ENCODE peak calls at places on chromosome 16, in four cellular contexts. P is K562, B is GM12878, E is HepG2. M is an unnamed sample.

GRCh38 chr16:88635671-88636070 is 2.7 kb upstream of the IL17C start:
- DNase-seq in P (no peak), B (no peak), E (no peak), M (no peak)

GRCh38 chr16:67516296-67517177 is 12.1 kb upstream of the RIPOR1 start:
- DNase-seq in P (no peak), B (no peak), E (no peak), M (no peak)

GRCh38 chr16:29806641-29807425 is 504 bp downstream of the MAZ start:
- DNase-seq in P (peak), B (no peak), E (peak), M (peak)

GRCh38 chr16:85563515-85564276 is 49.4 kb upstream of the GSE1 start:
- DNase-seq in P (peak), B (no peak), E (peak), M (no peak)

GRCh38 chr16:2516391-2517240 is 2.9 kb downstream of the ATP6V0C start:
- DNase-seq in P (no peak), B (no peak), E (no peak), M (no peak)

GRCh38 chr16:85238233-85238647 is 126.0 kb upstream of the CIBAR2 start:
- DNase-seq in P (no peak), B (no peak), E (no peak), M (no peak)

GRCh38 chr16:50273888-50274770 is 7.8 kb downstream of the ADCY7 start:
- DNase-seq in P (peak), B (peak), E (no peak), M (no peak)

GRCh38 chr16:2894231-2894630 is 11.2 kb downstream of the FLYWCH2 start:
- DNase-seq in P (no peak), B (no peak), E (no peak), M (no peak)

GRCh38 chr16:10606607-10607006 is 26.2 kb upstream of the EMP2 start:
- DNase-seq in P (no peak), B (no peak), E (no peak), M (no peak)

GRCh38 chr16:51573191-51573590 is 422.1 kb upstream of the SALL1 start:
- DNase-seq in P (no peak), B (no peak), E (no peak), M (no peak)

GRCh38 chr16:88512728-88513674 is 57.2 kb upstream of the ZC3H18 start:
- DNase-seq in P (no peak), B (no peak), E (no peak), M (no peak)

GRCh38 chr16:50265716-50266336 is 525 bp upstream of the ADCY7 start:
- DNase-seq in P (no peak), B (no peak), E (no peak), M (no peak)

GRCh38 chr16:11742041-11742535 is 569 bp downstream of the TXNDC11 start:
- DNase-seq in P (peak), B (no peak), E (peak), M (peak)

GRCh38 chr16:2486645-2487516 is 12.0 kb downstream of the TBC1D24 start:
- DNase-seq in P (no peak), B (peak), E (no peak), M (no peak)

GRCh38 chr16:67326472-67327309 is at the start of the genes KCTD19 and LRRC36:
- DNase-seq in P (peak), B (no peak), E (peak), M (peak)

GRCh38 chr16:87927195-87927562 is 9.2 kb downstream of the CA5A start:
- DNase-seq in P (no peak), B (no peak), E (no peak), M (no peak)

GRCh38 chr16:89009343-89010209 is 32.6 kb upstream of the CBFA2T3 start:
- DNase-seq in P (peak), B (no peak), E (no peak), M (no peak)

GRCh38 chr16:50981951-50982350 is 169.1 kb downstream of the SALL1 start:
- DNase-seq in P (no peak), B (no peak), E (no peak), M (no peak)

GRCh38 chr16:84032458-84033178 is 10.0 kb downstream of the SLC38A8 start:
- DNase-seq in P (no peak), B (no peak), E (no peak), M (no peak)

GRCh38 chr16:57592591-57593003 is 35.8 kb upstream of the ADGRG1 start:
- DNase-seq in P (no peak), B (no peak), E (no peak), M (no peak)

GRCh38 chr16:12728471-12728870 is 75.2 kb downstream of the CPPED1 start:
- DNase-seq in P (no peak), B (no peak), E (no peak), M (no peak)

GRCh38 chr16:56163938-56164337 is 27.4 kb upstream of the GNAO1 start:
- DNase-seq in P (no peak), B (peak), E (no peak), M (no peak)
- TF ChIP-seq FOXK2 in P (no peak), B (no peak), E (no peak), M (no peak)

DNA sequence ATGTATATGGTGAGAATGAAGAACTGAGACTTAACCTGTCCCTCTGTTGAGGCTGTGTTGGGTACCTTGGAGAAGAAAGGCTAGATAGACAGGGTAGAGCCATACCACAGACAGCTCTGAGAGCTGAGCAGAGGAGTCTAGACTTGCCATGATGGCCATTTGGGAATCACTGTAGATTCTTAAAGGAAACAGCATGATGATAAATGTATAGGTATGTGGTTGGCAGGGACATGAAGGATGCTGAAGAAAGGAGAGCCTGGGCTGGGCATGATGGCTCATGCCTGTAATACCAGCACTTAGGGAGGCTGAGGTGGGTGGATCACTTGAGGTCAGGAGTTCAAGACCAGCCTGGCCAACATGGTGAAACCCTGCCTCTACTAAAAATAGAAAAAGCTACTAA is 114.4 kb upstream of the HAS3 start:
- DNase-seq in P (no peak), B (no peak), E (no peak), M (no peak)
- TF ChIP-seq FOXK2 in P (no peak), B (no peak), E (no peak), M (no peak)

GRCh38 chr16:79895917-79896203 is 295.3 kb upstream of the MAF start:
- DNase-seq in P (no peak), B (no peak), E (no peak), M (no peak)

GRCh38 chr16:79891458-79891857 is 290.9 kb upstream of the MAF start:
- DNase-seq in P (no peak), B (no peak), E (no peak), M (no peak)

GRCh38 chr16:79895053-79895916 is 294.7 kb upstream of the MAF start:
- DNase-seq in P (no peak), B (no peak), E (no peak), M (no peak)

GRCh38 chr16:79892278-79892677 is 291.7 kb upstream of the MAF start:
- DNase-seq in P (no peak), B (no peak), E (no peak), M (no peak)

DNA sequence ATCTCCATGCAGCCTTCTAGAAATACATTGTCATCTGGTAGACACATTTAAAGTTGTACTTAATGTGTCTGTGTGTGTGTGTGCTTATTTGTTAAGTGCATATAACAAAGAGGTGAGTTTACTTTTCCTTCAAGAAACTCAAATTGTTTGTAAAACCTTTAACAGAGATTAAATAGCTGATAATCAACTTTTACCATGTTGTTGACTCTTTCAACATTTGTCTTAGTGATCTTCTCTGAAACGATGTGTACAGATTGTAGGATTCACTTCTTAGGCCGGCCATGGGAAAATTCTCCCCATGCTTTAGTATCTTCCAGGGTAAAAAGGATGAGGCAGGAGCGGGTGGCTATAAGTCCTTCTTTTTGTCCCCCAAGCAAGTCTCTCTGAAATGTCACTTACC is 292.9 kb upstream of the MAF start:
- DNase-seq in P (no peak), B (no peak), E (no peak), M (no peak)
- TF ChIP-seq FOXK2 in P (no peak), B (no peak), E (no peak), M (no peak)

GRCh38 chr16:53064179-53064578 is 9.4 kb downstream of the CHD9 start:
- DNase-seq in P (no peak), B (no peak), E (no peak), M (no peak)
- TF ChIP-seq FOXK2 in P (no peak), B (no peak), E (no peak), M (no peak)

GRCh38 chr16:77298638-77299360 is 99.6 kb downstream of the SYCE1L start:
- DNase-seq in P (no peak), B (no peak), E (no peak), M (no peak)
- TF ChIP-seq FOXK2 in P (no peak), B (no peak), E (no peak), M (no peak)

DNA sequence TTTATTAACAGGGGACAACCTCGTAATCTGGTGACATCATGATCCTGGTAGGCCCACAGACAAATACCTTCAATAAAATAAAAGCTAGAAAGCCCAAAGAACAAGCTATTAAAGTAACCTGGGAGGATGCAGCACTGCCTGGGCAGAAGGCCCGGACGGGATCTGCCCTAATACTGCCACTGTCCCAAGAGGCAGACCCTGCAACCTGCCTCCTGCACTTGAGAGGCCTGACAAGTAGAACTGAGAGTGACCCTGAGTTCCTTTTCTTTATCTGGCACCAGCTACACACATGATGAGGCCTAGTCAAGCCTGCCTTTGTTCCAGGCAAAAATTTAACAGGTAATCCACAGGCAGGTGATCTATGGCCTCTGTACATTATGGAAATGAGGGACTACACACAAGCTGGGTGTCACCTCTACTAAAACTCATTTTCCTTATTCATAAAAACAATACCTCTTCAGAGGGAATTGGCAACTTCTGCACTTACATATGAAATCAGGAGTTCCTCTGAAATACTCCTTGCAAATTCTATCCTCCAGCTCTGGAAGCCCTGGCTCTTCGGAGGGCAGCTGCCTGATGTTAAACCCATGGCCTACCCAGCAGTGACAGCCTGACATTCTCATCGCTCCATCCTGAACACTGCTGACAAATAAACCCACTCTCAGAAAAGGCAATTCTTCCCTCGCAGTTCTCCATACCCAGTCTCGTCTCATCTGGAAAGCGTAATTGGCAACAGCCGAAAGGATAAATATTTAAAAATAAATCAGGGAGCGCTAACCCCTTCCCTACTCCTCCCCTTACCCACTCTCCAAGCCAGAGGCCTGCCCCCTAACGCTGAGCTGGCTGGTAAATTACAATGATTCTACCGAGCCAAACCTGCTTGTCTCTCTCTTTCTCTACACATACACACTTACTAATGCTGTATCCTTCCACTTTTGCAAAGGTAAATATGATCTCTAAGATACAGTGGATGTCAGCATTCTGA is 2.5 kb upstream of the ZFHX3 start:
- DNase-seq in P (no peak), B (no peak), E (no peak), M (no peak)
- TF ChIP-seq FOXK2 in P (no peak), B (no peak), E (no peak), M (no peak)

DNA sequence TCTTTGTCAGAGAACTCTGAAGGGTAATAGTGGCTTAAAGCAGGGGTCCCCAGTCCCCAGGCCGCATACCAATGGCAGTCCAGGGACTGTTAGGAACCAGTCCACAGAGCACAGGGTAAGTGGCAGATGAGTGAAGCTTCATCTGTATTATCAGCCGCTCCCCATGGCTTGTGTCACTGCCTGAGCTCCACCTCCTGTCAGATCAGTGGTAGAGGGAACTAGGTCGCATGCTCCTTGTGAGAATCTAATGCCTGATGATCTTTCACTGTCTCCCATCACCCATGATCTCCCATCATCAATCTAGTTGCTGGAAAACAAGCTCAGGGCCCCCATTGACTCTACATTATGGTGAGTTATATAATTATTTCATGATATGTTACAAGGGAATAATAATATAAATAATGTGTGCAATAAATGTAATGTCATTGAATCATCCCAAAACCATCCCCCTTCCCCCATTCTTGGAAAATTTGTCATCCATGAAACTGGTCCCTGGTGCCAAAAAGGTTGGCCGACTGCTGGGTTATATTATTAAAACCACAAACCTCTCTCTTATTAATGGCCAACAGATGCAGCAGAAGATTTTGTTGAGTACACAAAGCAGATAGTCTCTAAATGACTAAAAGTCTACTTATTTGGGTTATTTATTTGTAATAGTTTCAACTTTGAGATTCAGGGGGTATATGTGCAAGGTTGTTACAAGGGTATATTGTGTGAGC is 782.7 kb downstream of the CDH11 start:
- DNase-seq in P (no peak), B (no peak), E (no peak), M (no peak)
- TF ChIP-seq FOXK2 in P (no peak), B (no peak), E (no peak), M (no peak)

GRCh38 chr16:66271074-66272060 is 95.1 kb upstream of the CDH5 start:
- DNase-seq in P (no peak), B (no peak), E (no peak), M (no peak)

GRCh38 chr16:66270333-66270927 is 96.1 kb upstream of the CDH5 start:
- DNase-seq in P (peak), B (no peak), E (peak), M (peak)

GRCh38 chr16:66272461-66272860 is 94.0 kb upstream of the CDH5 start:
- DNase-seq in P (no peak), B (no peak), E (no peak), M (no peak)

GRCh38 chr16:66267287-66268137 is 99.0 kb upstream of the CDH5 start:
- DNase-seq in P (no peak), B (no peak), E (no peak), M (no peak)

GRCh38 chr16:66269631-66270332 is 96.7 kb upstream of the CDH5 start:
- DNase-seq in P (no peak), B (no peak), E (no peak), M (no peak)
- TF ChIP-seq FOXK2 in P (no peak), B (no peak), E (no peak), M (no peak)

DNA sequence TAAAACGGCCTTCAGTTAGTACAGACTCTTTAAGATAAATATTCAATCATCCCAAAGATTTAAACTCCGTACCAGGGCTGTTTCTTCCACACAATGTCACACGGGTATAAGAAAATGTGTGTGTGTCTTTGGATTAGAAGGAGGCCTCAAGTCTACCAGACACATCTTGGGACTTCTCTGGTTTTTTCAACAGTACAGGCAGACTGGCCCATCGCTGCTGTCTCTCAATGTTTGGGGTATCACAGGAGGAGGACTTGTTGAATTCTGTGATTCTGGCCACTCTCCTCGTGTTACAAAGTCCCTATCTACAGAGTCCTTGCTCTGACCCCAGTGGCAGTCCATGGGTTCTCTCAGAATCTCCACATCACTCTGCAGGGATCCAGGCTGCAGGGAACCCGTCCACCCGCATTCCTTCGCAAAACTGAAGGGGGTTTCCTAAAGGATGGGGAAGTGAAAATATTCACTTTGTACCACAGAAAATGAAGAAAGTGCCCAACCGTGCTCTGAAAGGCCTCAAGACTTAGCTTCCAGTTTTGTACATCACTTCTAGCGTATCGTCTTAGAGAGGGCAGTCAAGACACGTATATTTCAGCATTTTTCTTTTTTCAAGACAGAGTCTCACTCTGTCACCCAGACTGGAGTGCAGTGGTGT is 373.2 kb downstream of the NPIPA8 start:
- DNase-seq in P (no peak), B (peak), E (no peak), M (no peak)
- TF ChIP-seq FOXK2 in P (no peak), B (no peak), E (no peak), M (no peak)

M was measured in HEK293T.